ENCODE peak calls at places on chromosomes 16 and 17, in eight cellular contexts. N, D, P, C, G, J, F and Q are unnamed samples.

GRCh38 chr17:72967263-72967962 is 125.1 kb downstream of the SLC39A11 start:
- DNase-seq in G (no peak), F (no peak), C (no peak), P (no peak), N (no peak), D (no peak), J (no peak), Q (no peak)

GRCh38 chr17:80504671-80505413 is 28.4 kb upstream of the NPTX1 start:
- DNase-seq in F (peak), P (no peak), J (no peak), G (no peak), N (no peak), C (peak), D (no peak), Q (no peak)

GRCh38 chr17:63827002-63827800 is at the start of the genes FTSJ3 and PSMC5:
- DNase-seq in C (peak), N (peak), F (peak), D (peak), P (peak), G (peak), J (peak), Q (no peak)

GRCh38 chr17:73478768-73479424 is 165.3 kb downstream of the SDK2 start:
- DNase-seq in P (no peak), J (no peak), F (no peak), G (no peak), N (no peak), D (no peak), C (no peak), Q (no peak)

GRCh38 chr17:32553168-32553567 is 66.4 kb downstream of the CDK5R1 start:
- DNase-seq in J (no peak), P (no peak), N (no peak), C (no peak), F (no peak), D (no peak), G (no peak), Q (no peak)

GRCh38 chr17:45380046-45380765 is 52.5 kb downstream of the ARHGAP27 start:
- DNase-seq in P (no peak), G (no peak), J (no peak), N (no peak), F (no peak), D (no peak), C (no peak), Q (no peak)

GRCh38 chr16:49068224-49068623 is 213.4 kb downstream of the CBLN1 start:
- DNase-seq in F (no peak), C (no peak), J (no peak), P (no peak), N (no peak), G (no peak), D (peak), Q (no peak)

GRCh38 chr17:81043725-81044427 is 8.9 kb downstream of the BAIAP2 start:
- DNase-seq in G (no peak), N (peak), C (peak), J (no peak), P (no peak), F (no peak), D (no peak), Q (no peak)

GRCh38 chr17:6525111-6525510 is 31.2 kb downstream of the PITPNM3 start:
- DNase-seq in G (no peak), J (no peak), N (no peak), P (no peak), C (no peak), F (no peak), D (no peak), Q (peak)

GRCh38 chr17:15509095-15509494 is 41.7 kb upstream of the CDRT4 start:
- DNase-seq in J (no peak), D (no peak), C (no peak), N (no peak), G (no peak), P (no peak), F (no peak), Q (no peak)

GRCh38 chr16:67447508-67448076 is 16.7 kb downstream of the HSD11B2 start:
- DNase-seq in G (no peak), J (no peak), D (no peak), F (peak), P (peak), C (peak), N (no peak), Q (no peak)

DNA sequence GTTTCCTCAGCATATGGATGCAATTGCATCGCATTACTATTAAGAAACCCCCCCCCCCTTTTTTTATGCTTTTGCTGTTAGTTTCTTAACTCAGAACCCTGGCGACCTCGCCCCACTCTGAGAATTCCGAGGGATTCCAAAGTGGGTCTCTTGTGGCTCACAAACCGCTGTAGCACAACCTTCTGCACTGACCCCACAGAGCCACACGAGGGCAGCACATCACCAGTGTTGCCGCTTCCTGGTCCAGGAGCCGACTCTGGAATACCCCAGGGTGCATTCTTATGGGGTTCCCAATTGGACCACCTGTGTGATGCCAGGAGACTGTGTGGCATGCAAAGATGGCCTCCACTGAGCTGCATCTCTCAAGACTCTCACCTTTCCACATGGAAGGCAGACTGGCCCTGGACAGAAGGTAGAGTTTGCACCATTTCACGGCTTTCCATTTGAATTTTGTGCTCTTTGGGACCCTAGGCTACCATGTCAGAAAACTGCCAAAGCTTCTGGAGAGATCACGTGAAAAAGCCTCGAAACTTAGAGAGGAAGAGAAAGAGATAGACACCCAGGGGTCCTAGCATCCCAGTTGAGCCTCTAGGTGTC is 432.7 kb upstream of the ASIC2 start:
- DNase-seq in N (peak), G (no peak), P (no peak), C (peak), D (no peak), J (no peak), F (peak), Q (no peak)
- TF ChIP-seq CTCF in N (peak), G (peak), P (no peak), C (peak), D (peak), J (peak), F (peak), Q (peak)

GRCh38 chr17:75516619-75517276 is 420 bp downstream of the TSEN54 start:
- DNase-seq in G (no peak), F (peak), P (peak), J (no peak), C (peak), D (no peak), N (peak), Q (no peak)

GRCh38 chr17:75516255-75516618 is at the start of gene TSEN54:
- DNase-seq in P (peak), C (peak), G (peak), D (peak), N (peak), F (peak), J (peak), Q (peak)

GRCh38 chr17:75518201-75518600 is 1.9 kb downstream of the TSEN54 start:
- DNase-seq in D (no peak), J (no peak), G (no peak), N (no peak), P (peak), C (no peak), F (peak), Q (no peak)

GRCh38 chr17:75515523-75516254 is at the start of gene CASKIN2:
- DNase-seq in C (peak), P (peak), G (peak), D (peak), F (peak), J (peak), N (peak), Q (peak)

GRCh38 chr17:75517277-75517865 is 1.0 kb downstream of the TSEN54 start:
- DNase-seq in C (no peak), N (peak), D (no peak), J (no peak), F (peak), P (peak), G (no peak), Q (peak)
- TF ChIP-seq CTCF in C (no peak), N (no peak), D (no peak), J (peak), F (peak), P (no peak), G (peak), Q (no peak)

GRCh38 chr16:1331712-1332617 is 1.5 kb upstream of the BAIAP3 start:
- DNase-seq in P (peak), D (no peak), F (peak), N (peak), C (peak), J (peak), G (no peak), Q (no peak)

GRCh38 chr16:1332618-1333148 is 762 bp upstream of the BAIAP3 start:
- DNase-seq in G (no peak), J (no peak), F (no peak), C (no peak), D (no peak), P (no peak), N (no peak), Q (no peak)

GRCh38 chr16:1333149-1333812 is at the start of gene BAIAP3:
- DNase-seq in C (no peak), P (peak), D (no peak), N (no peak), G (no peak), F (peak), J (no peak), Q (no peak)

GRCh38 chr16:1330260-1330914 is 3.1 kb upstream of the BAIAP3 start:
- DNase-seq in P (no peak), F (peak), C (no peak), D (no peak), G (no peak), J (no peak), N (no peak), Q (no peak)

DNA sequence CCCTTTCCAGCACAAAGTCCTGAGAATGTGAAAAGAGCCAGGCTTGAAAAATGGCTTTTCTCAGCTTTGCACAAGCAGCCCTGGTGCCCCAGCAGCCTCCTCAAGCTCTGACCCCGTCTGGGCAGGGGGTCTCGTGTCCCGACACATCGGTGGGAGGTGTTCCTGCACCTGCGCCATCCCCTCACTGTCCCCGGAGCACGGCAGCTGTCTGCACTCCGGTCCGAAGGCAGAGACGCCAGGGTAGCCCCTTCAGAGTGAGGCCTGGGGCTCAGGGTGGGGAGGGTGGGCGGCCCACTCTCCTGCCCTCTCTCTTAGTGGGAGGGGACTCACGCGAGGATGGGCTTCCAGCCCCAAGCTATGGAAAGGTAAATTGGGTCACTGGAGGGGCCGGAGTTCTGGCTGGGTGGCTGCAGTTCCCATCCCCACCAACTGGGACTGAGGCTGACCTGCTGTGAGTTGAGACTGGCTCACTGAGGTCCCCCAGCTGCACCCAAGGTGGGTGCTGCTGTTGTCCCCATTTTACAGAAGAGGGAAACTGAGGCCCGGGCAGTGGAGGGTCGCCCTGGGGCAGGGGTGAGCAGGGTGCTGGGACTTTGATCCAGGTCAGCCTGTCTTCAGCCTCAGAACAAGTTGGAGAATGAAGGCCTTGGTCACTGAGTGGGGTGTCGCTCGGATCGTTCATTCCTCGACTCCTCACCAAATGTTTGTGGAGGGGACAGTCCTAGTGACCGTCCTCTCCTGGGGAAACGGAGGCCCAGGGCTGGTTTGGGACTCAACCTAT is 2.3 kb upstream of the BAIAP3 start:
- DNase-seq in F (peak), J (no peak), N (no peak), G (no peak), P (no peak), D (no peak), C (no peak), Q (no peak)
- TF ChIP-seq CTCF in F (no peak), J (no peak), N (no peak), G (no peak), P (no peak), D (no peak), C (no peak), Q (peak)

GRCh38 chr16:4327386-4327781 is 11.5 kb downstream of the GLIS2 start:
- DNase-seq in G (no peak), N (no peak), C (no peak), D (no peak), F (no peak), J (no peak), P (no peak), Q (no peak)

GRCh38 chr16:4329354-4329775 is 13.5 kb downstream of the GLIS2 start:
- DNase-seq in J (no peak), G (no peak), C (no peak), D (no peak), N (no peak), P (no peak), F (no peak), Q (no peak)

GRCh38 chr16:4328580-4329353 is 12.9 kb downstream of the GLIS2 start:
- DNase-seq in F (no peak), D (no peak), G (no peak), N (no peak), P (no peak), C (no peak), J (no peak), Q (no peak)

GRCh38 chr16:4330277-4330882 is 14.5 kb downstream of the GLIS2 start:
- DNase-seq in D (no peak), N (peak), C (peak), F (peak), G (no peak), J (no peak), P (peak), Q (no peak)

GRCh38 chr16:4327782-4328579 is 12.1 kb downstream of the GLIS2 start:
- DNase-seq in P (peak), J (no peak), F (peak), N (peak), D (peak), G (no peak), C (peak), Q (no peak)
- TF ChIP-seq CTCF in P (peak), J (no peak), F (peak), N (peak), D (peak), G (peak), C (peak), Q (peak)

DNA sequence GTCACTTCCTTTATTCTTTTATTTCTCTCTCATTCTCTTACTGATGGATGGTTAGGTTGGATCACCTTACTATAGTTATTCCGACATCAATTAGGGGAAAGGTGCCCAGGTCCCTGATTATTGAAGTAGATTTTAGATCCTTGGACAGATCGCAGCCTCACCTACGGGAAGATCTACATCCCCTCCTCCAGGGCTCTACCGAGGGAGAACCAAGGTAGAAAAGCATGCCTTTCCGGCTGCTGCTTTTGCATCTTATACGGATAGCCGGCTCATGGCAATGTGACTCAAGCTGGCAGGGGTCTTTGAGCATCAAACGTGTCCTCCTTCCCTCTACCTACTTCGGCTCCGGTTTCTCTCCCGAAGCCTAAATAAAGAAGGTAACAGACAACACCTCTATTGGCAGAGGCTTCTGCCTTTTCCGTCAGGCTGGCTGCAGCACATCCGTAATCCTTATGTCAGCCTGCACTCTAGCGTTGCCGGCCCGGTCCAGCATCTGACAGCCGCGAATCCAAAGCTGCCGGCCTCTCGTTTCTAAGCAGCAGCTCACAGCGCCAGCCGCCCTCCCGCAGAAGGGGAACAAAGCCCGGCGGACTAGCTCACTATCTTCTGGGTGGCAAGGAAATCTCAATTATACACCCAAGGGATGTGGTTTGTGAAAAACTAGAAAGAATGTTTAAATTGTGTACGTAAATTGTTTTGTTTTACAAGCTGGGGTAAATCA is 46.9 kb downstream of the IRX6 start:
- DNase-seq in F (no peak), G (peak), C (peak), D (no peak), P (no peak), J (no peak), N (peak), Q (no peak)
- TF ChIP-seq CTCF in F (no peak), G (peak), C (peak), D (peak), P (no peak), J (peak), N (peak), Q (peak)

DNA sequence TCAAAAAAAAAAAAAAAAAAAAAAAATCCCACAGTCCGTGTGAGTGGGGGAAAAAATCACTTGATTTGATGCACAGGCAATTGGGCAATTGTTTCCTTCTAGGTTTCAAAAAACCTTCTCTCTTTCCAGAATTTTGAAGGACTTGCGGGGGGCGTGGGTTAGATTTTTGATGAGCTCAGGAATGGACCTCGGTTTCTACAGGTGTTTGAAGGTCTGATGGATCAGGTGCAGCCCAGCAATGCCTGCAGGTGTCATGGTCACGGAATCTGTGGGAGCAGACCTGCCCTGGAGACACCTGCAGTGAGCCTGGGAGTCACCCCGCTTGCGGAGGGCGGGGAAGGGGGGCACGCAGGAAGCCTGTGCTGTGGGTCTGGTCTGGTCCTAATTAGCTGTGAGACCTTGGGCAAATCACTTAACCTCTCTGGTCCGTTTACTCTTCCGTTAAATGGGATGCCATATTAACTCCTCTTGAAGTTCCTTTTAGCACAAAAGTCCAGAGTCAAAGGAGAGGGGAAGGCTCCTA is 174.2 kb downstream of the IRF8 start:
- DNase-seq in C (no peak), N (no peak), P (no peak), G (no peak), D (no peak), J (no peak), F (no peak), Q (peak)
- TF ChIP-seq CTCF in C (no peak), N (no peak), P (peak), G (peak), D (no peak), J (no peak), F (peak), Q (peak)

GRCh38 chr17:76327689-76328088 is 19.6 kb upstream of the QRICH2 start:
- DNase-seq in N (peak), C (no peak), G (no peak), P (no peak), J (no peak), D (no peak), F (no peak), Q (no peak)

GRCh38 chr17:76326306-76326705 is 18.2 kb upstream of the QRICH2 start:
- DNase-seq in C (no peak), F (no peak), N (no peak), D (no peak), G (no peak), J (no peak), P (no peak), Q (no peak)

GRCh38 chr17:76331083-76331482 is 22.6 kb downstream of the PRPSAP1 start:
- DNase-seq in J (peak), P (no peak), D (no peak), N (no peak), G (no peak), C (no peak), F (no peak), Q (no peak)

GRCh38 chr17:76333673-76334505 is 19.8 kb downstream of the PRPSAP1 start:
- DNase-seq in J (no peak), G (no peak), P (no peak), F (no peak), C (no peak), N (no peak), D (no peak), Q (no peak)

GRCh38 chr17:76329664-76330063 is 21.6 kb upstream of the QRICH2 start:
- DNase-seq in D (no peak), G (no peak), P (no peak), F (no peak), C (no peak), J (no peak), N (no peak), Q (no peak)
- TF ChIP-seq CTCF in D (no peak), G (no peak), P (no peak), F (no peak), C (no peak), J (no peak), N (no peak), Q (no peak)

GRCh38 chr16:84183911-84184310 is 2.9 kb downstream of the TAF1C start:
- DNase-seq in F (no peak), P (no peak), C (no peak), J (no peak), G (no peak), D (no peak), N (no peak), Q (no peak)
- TF ChIP-seq CTCF in F (no peak), P (no peak), C (peak), J (peak), G (peak), D (no peak), N (peak), Q (peak)

GRCh38 chr17:28427372-28427771 is 21.4 kb upstream of the SLC46A1 start:
- DNase-seq in F (no peak), P (no peak), G (no peak), N (no peak), J (no peak), D (no peak), C (peak), Q (no peak)

GRCh38 chr17:28425206-28425605 is 19.2 kb upstream of the SLC46A1 start:
- DNase-seq in D (no peak), P (no peak), G (no peak), F (no peak), C (no peak), J (no peak), N (no peak), Q (no peak)

GRCh38 chr17:28421775-28422305 is 15.8 kb upstream of the SLC46A1 start:
- DNase-seq in G (no peak), C (no peak), D (no peak), J (no peak), F (no peak), P (no peak), N (no peak), Q (no peak)

GRCh38 chr17:28426081-28426519 is 20.1 kb upstream of the SLC46A1 start:
- DNase-seq in D (no peak), C (no peak), F (no peak), P (no peak), N (no peak), J (no peak), G (no peak), Q (no peak)
- TF ChIP-seq CTCF in D (no peak), C (peak), F (peak), P (no peak), N (peak), J (peak), G (peak), Q (peak)